ENCODE peak calls at places on chromosomes 13 and 19, in nine cellular contexts. L is activated CD4-positive, alpha-beta T cell treated with anti-CD3 and anti-CD28 coated beads, Interleukin-2, amount 50 U/mL, for 48 hours; O is amniotic stem cell; W is mucosa of descending colon; P is T-cell; G is effector CD4-positive, alpha-beta T cell; T is stimulated activated CD4-positive, alpha-beta T cell treated with anti-CD3 and anti-CD28 coated beads, Interleukin-12 subunit alpha, Interleukin-12 subunit beta, amount 100 ng/mL, for 4 hours; E is ecto neural progenitor cell; X is NCI-H345. H is an unnamed sample.

GRCh38 chr13:44052843-44053607 is 173.3 kb downstream of the LACC1 start:
- DNase-seq in L (no peak), O (peak; percentile 22), W (no peak), P (no peak), G (no peak), T (no peak), E (peak; percentile 64), X (no peak), H (no peak)

GRCh38 chr19:1245468-1245867 is 2.9 kb upstream of the MIDN start:
- DNase-seq in L (no peak), O (no peak), W (peak; percentile 41), P (no peak), G (no peak), T (no peak), E (no peak), X (no peak), H (no peak)

GRCh38 chr19:5369962-5370367 is 29.4 kb upstream of the PTPRS start:
- DNase-seq in L (peak; percentile 79), O (no peak), W (peak; percentile 65), P (peak; percentile 36), G (peak; percentile 14), T (peak; percentile 48), E (peak; percentile 80), X (peak; percentile 16), H (no peak)

GRCh38 chr13:79522583-79522982 is 41.6 kb downstream of the NDFIP2 start:
- DNase-seq in L (peak; percentile 37), O (no peak), W (peak; percentile 14), P (no peak), G (no peak), T (no peak), E (no peak), X (no peak), H (no peak)

GRCh38 chr19:45973564-45974338 is at the start of gene NOVA2:
- DNase-seq in L (peak; percentile 67), O (no peak), W (peak; percentile 32), P (no peak), G (no peak), T (peak; percentile 34), E (peak; percentile 96), X (peak; percentile 80), H (peak; percentile 31)

GRCh38 chr13:50609016-50609415 is 234.5 kb downstream of the DLEU7 start:
- DNase-seq in L (no peak), O (no peak), W (no peak), P (no peak), G (no peak), T (no peak), E (no peak), X (no peak), H (no peak)

GRCh38 chr19:39915848-39916215 is 18.6 kb downstream of the FCGBP start:
- DNase-seq in L (no peak), O (no peak), W (no peak), P (no peak), G (no peak), T (no peak), E (no peak), X (no peak), H (no peak)

GRCh38 chr13:21071894-21072293 is 10.5 kb upstream of the LATS2 start:
- DNase-seq in L (no peak), O (no peak), W (no peak), P (no peak), G (no peak), T (no peak), E (no peak), X (no peak), H (no peak)

GRCh38 chr13:21625366-21625765 is 21.4 kb upstream of the MICU2 start:
- DNase-seq in L (no peak), O (no peak), W (peak; percentile 41), P (no peak), G (no peak), T (no peak), E (no peak), X (peak; percentile 53), H (no peak)

GRCh38 chr13:78228940-78229339 is 310.3 kb upstream of the EDNRB start:
- DNase-seq in L (no peak), O (no peak), W (no peak), P (no peak), G (no peak), T (no peak), E (no peak), X (no peak), H (no peak)

GRCh38 chr19:1068111-1069001 is 1.4 kb downstream of the ARHGAP45 start:
- DNase-seq in L (peak; percentile 73), O (no peak), W (peak; percentile 70), P (peak; percentile 91), G (peak; percentile 52), T (no peak), E (no peak), X (no peak), H (no peak)

GRCh38 chr13:85095887-85096286 is 703.3 kb downstream of the SLITRK6 start:
- DNase-seq in L (no peak), O (no peak), W (no peak), P (no peak), G (no peak), T (no peak), E (no peak), X (no peak), H (no peak)

GRCh38 chr19:2385053-2385721 is 25.1 kb downstream of the TMPRSS9 start:
- DNase-seq in L (peak; percentile 13), O (no peak), W (peak; percentile 48), P (no peak), G (no peak), T (no peak), E (peak; percentile 82), X (peak; percentile 89), H (peak; percentile 79)

GRCh38 chr19:30151081-30151480 is 209.0 kb downstream of the URI1 start:
- DNase-seq in L (no peak), O (no peak), W (no peak), P (no peak), G (no peak), T (no peak), E (no peak), X (no peak), H (no peak)

GRCh38 chr19:51944798-51945552 is 17.7 kb downstream of the ZNF613 start:
- DNase-seq in L (no peak), O (no peak), W (no peak), P (no peak), G (no peak), T (no peak), E (no peak), X (no peak), H (no peak)

GRCh38 chr13:110555601-110556223 is 5.8 kb downstream of the RAB20 start:
- DNase-seq in L (no peak), O (no peak), W (peak; percentile 56), P (no peak), G (no peak), T (no peak), E (no peak), X (peak; percentile 8), H (peak; percentile 87)

GRCh38 chr13:85653681-85654080 is 145.5 kb downstream of the SLITRK6 start:
- DNase-seq in L (no peak), O (no peak), W (no peak), P (no peak), G (no peak), T (no peak), E (no peak), X (no peak), H (no peak)

GRCh38 chr13:43744630-43745029 is 42.1 kb downstream of the ENOX1 start:
- DNase-seq in L (no peak), O (no peak), W (no peak), P (no peak), G (no peak), T (no peak), E (no peak), X (no peak), H (no peak)

H was measured in NCI-H774.